ENCODE peak calls at places on chromosomes 7 and 10, in four cellular contexts. R is endothelial cell; U is cardiac muscle cell; M is CD4-positive, alpha-beta T cell. B is an unnamed sample.

GRCh38 chr10:7475046-7475860 is 64.4 kb upstream of the SFMBT2 start:
- DNase-seq in U (no peak), M (no peak), R (peak), B (no peak)

GRCh38 chr7:148856035-148856881 is 27.8 kb downstream of the EZH2 start:
- DNase-seq in R (peak), M (peak), U (peak), B (peak)

GRCh38 chr7:69739182-69739581 is 140.9 kb downstream of the AUTS2 start:
- DNase-seq in M (no peak), U (no peak), R (no peak), B (no peak)

GRCh38 chr10:6418167-6418566 is 161.9 kb downstream of the PRKCQ start:
- DNase-seq in U (no peak), M (no peak), R (no peak), B (no peak)

GRCh38 chr7:20466425-20467125 is 135.9 kb downstream of the ITGB8 start:
- DNase-seq in U (no peak), R (no peak), M (no peak), B (no peak)

GRCh38 chr7:55271661-55272060 is 93.5 kb upstream of the LANCL2 start:
- DNase-seq in U (no peak), R (no peak), M (no peak), B (no peak)

GRCh38 chr7:67771840-67772605 is 775.4 kb downstream of the TYW1 start:
- DNase-seq in U (no peak), R (no peak), M (no peak), B (no peak)

GRCh38 chr7:156123362-156123761 is 311.1 kb upstream of the SHH start:
- DNase-seq in U (no peak), R (no peak), M (no peak), B (no peak)

GRCh38 chr10:97684866-97685394 is 2.1 kb downstream of the AVPI1 start:
- DNase-seq in M (no peak), R (no peak), U (no peak), B (no peak)

GRCh38 chr7:130463553-130464434 is 23.0 kb upstream of the CEP41 start:
- DNase-seq in M (no peak), U (no peak), R (no peak), B (no peak)

GRCh38 chr7:14822481-14822854 is 80.1 kb downstream of the DGKB start:
- DNase-seq in R (no peak), U (no peak), M (no peak), B (no peak)

GRCh38 chr7:107622429-107622828 is 38.2 kb upstream of the SLC26A4 start:
- DNase-seq in R (no peak), U (no peak), M (no peak), B (no peak)

GRCh38 chr10:117351558-117351957 is 23.7 kb downstream of the PDZD8 start:
- DNase-seq in M (no peak), U (no peak), R (no peak), B (no peak)

GRCh38 chr10:70679498-70679897 is 7.2 kb downstream of the ADAMTS14 start:
- DNase-seq in R (no peak), M (no peak), U (no peak), B (no peak)

GRCh38 chr7:131370523-131370968 is 42.9 kb downstream of the MKLN1 start:
- DNase-seq in M (no peak), U (no peak), R (no peak), B (no peak)

GRCh38 chr10:70589762-70590662 is 12.5 kb downstream of the PRF1 start:
- DNase-seq in M (no peak), U (no peak), R (no peak), B (no peak)

GRCh38 chr10:31698169-31698890 is 230.3 kb downstream of the ARHGAP12 start:
- DNase-seq in M (no peak), R (no peak), U (no peak), B (no peak)

GRCh38 chr7:28613262-28613661 is 200.9 kb downstream of the CREB5 start:
- DNase-seq in M (no peak), R (no peak), U (no peak), B (no peak)

GRCh38 chr7:71538210-71538609 is 406.3 kb downstream of the GALNT17 start:
- DNase-seq in M (no peak), U (peak), R (no peak), B (no peak)

DNA sequence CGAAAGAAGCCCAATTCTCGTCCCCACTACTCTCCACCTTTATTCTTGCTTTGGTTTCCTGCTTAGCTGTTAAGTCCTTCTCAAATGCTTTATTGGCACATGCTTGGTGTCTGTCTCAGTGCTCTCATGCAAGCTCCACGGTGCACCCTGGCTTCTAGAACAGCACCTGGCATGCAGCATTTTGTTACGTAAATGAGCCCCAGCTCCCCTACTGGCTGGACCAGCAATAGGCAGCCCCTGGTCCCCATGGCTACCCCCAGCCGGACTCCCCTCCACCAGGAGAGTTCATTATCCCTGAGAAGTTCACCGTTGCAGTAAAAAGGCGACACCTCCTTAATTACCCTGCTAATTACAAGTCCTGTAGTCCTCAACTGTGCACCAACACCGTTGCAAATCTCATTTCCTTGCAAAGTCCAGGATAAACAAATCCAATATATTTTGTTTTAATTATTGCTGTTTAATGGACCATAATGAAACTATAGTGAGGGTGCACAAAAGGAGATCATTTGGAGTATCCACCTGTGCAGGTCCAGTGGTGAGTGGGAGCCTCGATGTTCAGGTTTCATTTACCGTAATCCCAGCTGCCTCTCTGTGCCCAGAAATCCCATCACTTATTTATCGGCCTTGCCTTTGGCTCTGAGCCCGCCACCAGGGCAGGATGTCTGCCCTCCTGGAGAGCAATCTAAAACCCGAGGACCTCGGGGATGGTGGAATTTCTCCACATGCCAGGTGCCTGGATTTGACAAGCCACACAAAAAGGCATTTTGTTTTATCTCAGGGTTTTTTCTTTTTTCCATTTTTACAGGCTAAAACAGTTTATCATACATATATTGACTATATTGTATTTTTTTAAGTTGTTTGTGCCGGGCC is 12.8 kb upstream of the DRGX start:
- DNase-seq in U (peak), R (no peak), M (no peak), B (no peak)
- TF ChIP-seq CTCF in U (peak), R (no peak), M (no peak), B (no peak)

DNA sequence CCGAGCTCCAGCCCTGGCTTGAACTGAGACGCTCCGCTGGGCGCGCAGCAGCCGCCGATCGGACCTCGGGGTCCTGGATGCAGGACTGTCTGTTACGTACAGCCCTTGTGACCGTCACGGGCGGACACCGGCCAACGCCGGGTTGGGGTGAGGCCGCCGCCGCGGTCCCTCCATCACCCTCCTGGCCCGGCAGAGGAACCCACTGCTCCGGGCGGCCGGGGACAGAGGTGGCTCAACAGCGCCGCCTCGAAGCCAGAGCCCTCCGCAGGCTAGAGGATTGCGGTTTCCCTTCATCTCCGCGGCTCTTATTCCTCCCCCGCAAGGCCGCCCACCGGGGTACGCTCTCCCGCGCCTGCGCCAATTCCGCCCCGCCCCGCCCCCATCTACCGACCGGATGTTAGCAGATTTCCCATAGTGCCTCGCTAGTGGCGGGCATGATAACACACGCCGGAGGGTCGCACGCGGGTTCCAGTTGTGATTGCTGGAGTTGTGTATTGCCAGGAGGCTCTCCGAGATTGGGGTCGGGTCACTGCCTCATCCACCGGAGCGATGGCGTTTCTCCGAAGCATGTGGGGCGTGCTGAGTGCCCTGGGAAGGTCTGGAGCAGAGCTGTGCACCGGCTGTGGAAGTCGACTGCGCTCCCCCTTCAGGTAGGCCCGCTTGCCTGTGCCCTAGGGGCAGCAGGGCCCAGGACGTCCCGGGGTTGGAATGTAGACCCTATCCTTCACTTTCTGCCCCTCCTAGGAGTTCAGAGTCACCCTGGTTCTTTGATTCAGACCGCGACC is at the start of gene TFAM:
- DNase-seq in U (peak), R (peak), M (peak), B (peak)
- TF ChIP-seq CTCF in U (peak), R (peak), M (peak), B (peak)

GRCh38 chr7:117875566-117875965 is 2.3 kb upstream of the CTTNBP2 start:
- DNase-seq in U (peak), R (peak), M (no peak), B (no peak)
- TF ChIP-seq CTCF in U (no peak), R (peak), M (no peak), B (peak)

DNA sequence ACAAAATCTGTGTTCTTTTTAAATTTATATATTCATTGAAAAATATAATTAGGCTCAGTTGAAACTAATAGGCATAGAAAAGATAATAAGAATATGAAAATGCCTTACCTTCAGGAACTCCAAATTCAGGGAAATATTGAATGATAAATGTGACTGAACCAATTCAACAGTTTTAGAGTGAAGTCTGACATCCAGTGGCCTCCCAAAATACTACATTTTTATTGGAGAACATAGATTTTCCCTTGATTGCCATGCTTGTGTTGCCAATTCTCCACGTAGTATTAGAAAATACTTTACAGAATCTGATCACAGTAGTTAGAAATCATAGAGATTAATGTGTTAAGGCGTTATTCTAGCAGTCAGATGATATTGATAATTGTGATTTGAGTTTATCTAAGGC is 1246.7 kb downstream of the GATA3 start:
- DNase-seq in M (no peak), U (no peak), R (no peak), B (peak)
- TF ChIP-seq CTCF in M (no peak), U (no peak), R (no peak), B (peak)

GRCh38 chr10:104612577-104613205 is 28.4 kb upstream of the SORCS3 start:
- DNase-seq in M (no peak), U (no peak), R (no peak), B (no peak)

GRCh38 chr10:104617831-104618230 is 23.3 kb upstream of the SORCS3 start:
- DNase-seq in R (no peak), U (no peak), M (no peak), B (no peak)

GRCh38 chr10:104614245-104614831 is 26.8 kb upstream of the SORCS3 start:
- DNase-seq in U (no peak), R (peak), M (no peak), B (peak)
- TF ChIP-seq CTCF in U (peak), R (peak), M (peak), B (peak)

DNA sequence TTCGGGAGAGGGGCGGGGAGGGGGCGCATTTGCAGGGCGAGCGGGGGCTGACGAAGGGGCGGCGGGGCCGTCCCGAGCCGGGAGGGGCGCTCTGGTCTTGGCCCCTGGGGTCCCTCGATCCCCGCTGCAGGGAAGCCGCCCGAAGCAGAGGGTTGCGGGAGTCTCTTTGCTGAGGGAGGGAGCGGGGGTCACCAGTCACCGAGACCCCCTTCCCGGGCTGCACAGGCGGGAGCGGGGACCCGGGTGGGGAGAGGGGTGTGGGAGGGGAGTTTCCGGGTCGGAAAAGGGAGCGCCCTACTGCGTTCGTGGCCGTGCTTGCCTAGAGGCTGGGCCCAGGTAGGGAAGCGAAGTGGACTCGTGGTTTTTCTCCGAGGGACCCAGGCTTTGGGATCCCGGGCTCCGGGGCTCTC is 422 bp downstream of the AP1S1 start:
- DNase-seq in M (no peak), U (peak), R (no peak), B (no peak)
- TF ChIP-seq CTCF in M (no peak), U (no peak), R (no peak), B (no peak)

GRCh38 chr7:117338020-117338419 is 15.2 kb upstream of the WNT2 start:
- DNase-seq in U (no peak), R (no peak), M (no peak), B (no peak)
- TF ChIP-seq CTCF in U (no peak), R (no peak), M (no peak), B (no peak)

GRCh38 chr10:51047857-51048256 is 26.4 kb upstream of the PRKG1 start:
- DNase-seq in U (no peak), R (no peak), M (no peak), B (no peak)
- TF ChIP-seq CTCF in U (peak), R (no peak), M (no peak), B (no peak)

B was measured in Calu3.